ENCODE peak calls at places on chromosomes 1 and 21, in nine cellular contexts. D is neural progenitor cell, W is MM.1S, T is breast epithelium, B is cardiac fibroblast, H is astrocyte of the cerebellum, L is WERI-Rb-1, C is fibroblast of lung, R is body of pancreas. V is an unnamed sample.

GRCh38 chr1:7624791-7625355 is 146.2 kb upstream of the VAMP3 start:
- DNase-seq in D (no peak), W (no peak), T (no peak), B (no peak), H (no peak), L (no peak), C (no peak), R (no peak), V (no peak)

GRCh38 chr1:196401454-196401838 is 206.8 kb downstream of the KCNT2 start:
- DNase-seq in D (no peak), W (no peak), T (no peak), B (no peak), H (no peak), L (no peak), C (no peak), R (no peak), V (no peak)

GRCh38 chr1:101219919-101220695 is 16.7 kb upstream of the S1PR1 start:
- DNase-seq in D (no peak), W (no peak), T (no peak), B (no peak), H (no peak), L (no peak), C (no peak), R (peak; percentile 20), V (no peak)

GRCh38 chr1:221740941-221741363 is 937 bp downstream of the DUSP10 start:
- DNase-seq in D (peak; percentile 3), W (no peak), T (peak; percentile 52), B (peak; percentile 20), H (no peak), L (no peak), C (no peak), R (no peak), V (no peak)

GRCh38 chr1:155970531-155971167 is 7.7 kb downstream of the ARHGEF2 start:
- DNase-seq in D (peak; percentile 38), W (peak; percentile 43), T (no peak), B (peak; percentile 79), H (no peak), L (peak; percentile 95), C (peak; percentile 82), R (peak; percentile 27), V (peak; percentile 96)

GRCh38 chr1:20329793-20330542 is 39.3 kb downstream of the VWA5B1 start:
- DNase-seq in D (no peak), W (no peak), T (no peak), B (no peak), H (no peak), L (no peak), C (no peak), R (peak; percentile 15), V (no peak)

GRCh38 chr21:37225440-37225839 is 41.7 kb downstream of the VPS26C start:
- DNase-seq in D (no peak), W (no peak), T (no peak), B (no peak), H (no peak), L (no peak), C (no peak), R (no peak), V (no peak)

GRCh38 chr1:94772230-94772641 is 47.9 kb upstream of the SLC44A3 start:
- DNase-seq in D (no peak), W (no peak), T (no peak), B (peak; percentile 81), H (no peak), L (no peak), C (peak; percentile 72), R (peak; percentile 44), V (no peak)

GRCh38 chr1:47578026-47578861 is 140.4 kb downstream of the FOXD2 start:
- DNase-seq in D (no peak), W (no peak), T (peak; percentile 48), B (no peak), H (no peak), L (no peak), C (no peak), R (no peak), V (no peak)

GRCh38 chr1:229268505-229268904 is 2.4 kb upstream of the RAB4A start:
- DNase-seq in D (no peak), W (no peak), T (no peak), B (no peak), H (no peak), L (no peak), C (peak; percentile 64), R (no peak), V (no peak)

GRCh38 chr21:44434568-44434925 is 20.8 kb upstream of the LRRC3 start:
- DNase-seq in D (no peak), W (no peak), T (no peak), B (no peak), H (no peak), L (peak; percentile 5), C (no peak), R (no peak), V (peak; percentile 39)

GRCh38 chr1:235093685-235094592 is 34.7 kb downstream of the TOMM20 start:
- DNase-seq in D (peak; percentile 83), W (peak; percentile 80), T (peak; percentile 71), B (peak; percentile 77), H (peak; percentile 42), L (peak; percentile 92), C (peak; percentile 45), R (peak; percentile 88), V (no peak)

GRCh38 chr21:38159355-38159754 is 97.4 kb upstream of the KCNJ15 start:
- DNase-seq in D (peak; percentile 76), W (peak; percentile 87), T (no peak), B (peak; percentile 82), H (peak; percentile 82), L (peak; percentile 82), C (peak; percentile 83), R (peak; percentile 79), V (no peak)

GRCh38 chr1:54273092-54273836 is 73.3 kb downstream of the MRPL37 start:
- DNase-seq in D (peak; percentile 84), W (no peak), T (peak; percentile 60), B (peak; percentile 43), H (peak; percentile 76), L (peak; percentile 93), C (peak; percentile 92), R (peak; percentile 69), V (no peak)
- TF ChIP-seq CTCF in D (peak; percentile 58), W (no peak), T (no peak), B (no peak), H (peak; percentile 77), L (peak; percentile 96), C (peak; percentile 89), R (peak; percentile 13), V (no peak)

GRCh38 chr1:218546314-218546713 is 201.2 kb downstream of the TGFB2 start:
- DNase-seq in D (no peak), W (no peak), T (no peak), B (peak; percentile 45), H (no peak), L (no peak), C (no peak), R (no peak), V (no peak)
- TF ChIP-seq CTCF in D (no peak), W (peak; percentile 13), T (no peak), B (peak; percentile 18), H (no peak), L (no peak), C (no peak), R (no peak), V (no peak)

DNA sequence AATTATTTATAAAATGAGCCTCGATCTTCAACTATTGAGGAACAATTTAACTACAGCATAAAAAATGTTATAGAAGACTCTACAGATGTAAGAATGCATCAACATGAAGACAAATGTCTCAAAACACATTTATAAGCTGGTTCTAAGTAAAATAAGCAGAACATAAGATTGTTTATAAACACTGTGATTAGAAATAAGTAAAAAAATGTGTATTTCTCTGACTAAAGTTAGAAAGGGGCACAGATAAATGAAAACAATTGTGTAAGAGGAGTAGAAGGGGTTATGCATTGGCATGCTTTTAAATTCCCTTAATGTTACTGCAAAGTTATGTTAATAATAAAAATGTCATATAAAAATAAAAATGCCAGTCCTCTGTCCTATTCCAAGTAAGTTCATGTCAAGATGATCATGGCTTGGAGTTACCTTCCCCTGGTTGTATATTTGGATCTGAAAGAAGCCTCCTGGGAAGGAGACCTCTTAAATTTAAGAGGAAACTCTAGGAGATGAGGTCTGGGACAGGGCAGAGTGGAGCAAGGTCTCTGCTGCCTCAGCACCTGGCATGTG is 70.2 kb upstream of the FAM20B start:
- DNase-seq in D (no peak), W (no peak), T (no peak), B (no peak), H (no peak), L (no peak), C (no peak), R (no peak), V (no peak)
- TF ChIP-seq CTCF in D (no peak), W (no peak), T (no peak), B (no peak), H (no peak), L (no peak), C (no peak), R (no peak), V (no peak)

GRCh38 chr1:79704067-79704466 is 697.5 kb upstream of the ADGRL4 start:
- DNase-seq in D (no peak), W (no peak), T (no peak), B (no peak), H (no peak), L (no peak), C (no peak), R (no peak), V (no peak)
- TF ChIP-seq CTCF in D (no peak), W (no peak), T (no peak), B (no peak), H (no peak), L (no peak), C (no peak), R (no peak), V (no peak)

GRCh38 chr1:240797050-240797449 is 185.1 kb upstream of the GREM2 start:
- DNase-seq in D (no peak), W (no peak), T (no peak), B (peak; percentile 33), H (no peak), L (no peak), C (peak; percentile 63), R (no peak), V (no peak)
- TF ChIP-seq CTCF in D (no peak), W (no peak), T (no peak), B (no peak), H (no peak), L (no peak), C (no peak), R (no peak), V (no peak)

GRCh38 chr1:43843684-43844083 is 89.9 kb upstream of the ARTN start:
- DNase-seq in D (no peak), W (no peak), T (no peak), B (no peak), H (no peak), L (no peak), C (no peak), R (no peak), V (no peak)
- TF ChIP-seq CTCF in D (no peak), W (no peak), T (no peak), B (no peak), H (no peak), L (no peak), C (no peak), R (no peak), V (no peak)

DNA sequence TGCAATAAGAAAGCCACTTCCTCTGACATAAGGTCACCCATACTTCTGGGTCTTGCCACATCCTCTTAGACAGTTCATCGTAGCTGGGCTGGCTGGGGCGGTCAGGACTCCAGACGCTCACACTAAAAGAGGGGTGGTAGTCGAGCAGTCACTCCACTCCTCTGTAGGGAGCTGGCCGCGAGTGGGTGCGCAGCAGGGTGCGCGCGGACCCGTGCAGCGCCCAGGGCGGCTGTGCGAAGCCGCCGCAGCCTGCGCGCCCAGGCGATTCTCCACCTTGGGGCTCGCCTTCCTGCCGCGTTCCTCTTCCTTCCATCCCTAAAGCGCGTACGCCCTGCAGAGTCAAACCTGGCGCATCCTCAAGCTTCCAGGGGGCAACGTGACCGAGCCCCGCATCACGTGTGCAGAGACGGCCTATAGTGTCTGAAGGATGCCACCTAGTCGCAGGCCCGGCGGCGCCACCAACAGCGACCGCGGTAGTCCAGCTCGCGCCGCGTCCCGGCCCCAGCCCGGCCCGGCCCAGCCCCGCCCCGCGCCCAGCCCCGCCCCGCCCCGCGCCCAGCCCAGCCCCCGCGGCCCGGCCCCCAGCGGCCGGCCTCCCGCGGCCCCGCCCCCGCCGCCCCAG is 360 bp upstream of the PRDX6 start:
- DNase-seq in D (peak; percentile 97), W (peak; percentile 96), T (peak; percentile 86), B (peak; percentile 83), H (no peak), L (peak; percentile 98), C (peak; percentile 84), R (peak; percentile 95), V (peak; percentile 87)
- TF ChIP-seq CTCF in D (no peak), W (no peak), T (no peak), B (no peak), H (no peak), L (peak; percentile 28), C (no peak), R (no peak), V (no peak)

V was measured in CD14-positive monocyte.